ENCODE peak calls at places on chromosomes 7 and 10, in nine cellular contexts. X is hypothalamus; I is anterior cingulate cortex; H is stimulated activated CD4-positive, alpha-beta T cell treated with anti-CD3 and anti-CD28 coated beads, TNF-alpha, amount 100 ng/mL, for 4 hours; N is DMS53; K is amniotic stem cell; C is spleen; A is GM13976; B is activated CD4-positive, alpha-beta T cell treated with anti-CD3 and anti-CD28 coated beads, Interleukin-2, amount 50 U/mL, for 1 hour. E is an unnamed sample.

GRCh38 chr10:48769706-48770105 is 85.0 kb downstream of the WDFY4 start:
- DNase-seq in C (no peak), X (no peak), A (no peak), N (no peak), H (no peak), K (no peak), I (no peak), B (no peak), E (no peak)

GRCh38 chr10:127243490-127244272 is 47.3 kb upstream of the INSYN2A start:
- DNase-seq in B (peak), K (no peak), I (no peak), N (peak), C (no peak), X (no peak), H (no peak), A (no peak), E (peak)

GRCh38 chr10:95377950-95378349 is 87.1 kb upstream of the PDLIM1 start:
- DNase-seq in B (no peak), H (no peak), K (no peak), A (no peak), N (no peak), C (no peak), X (no peak), I (no peak), E (no peak)

GRCh38 chr10:49747303-49747646 is 14.8 kb downstream of the OGDHL start:
- DNase-seq in K (no peak), X (no peak), A (no peak), B (no peak), N (no peak), I (no peak), C (peak), H (no peak), E (no peak)

GRCh38 chr10:129911451-129912160 is 52.5 kb downstream of the EBF3 start:
- DNase-seq in K (no peak), H (no peak), B (no peak), X (no peak), A (no peak), C (peak), I (no peak), N (no peak), E (no peak)

GRCh38 chr7:108611268-108611667 is 41.6 kb downstream of the DNAJB9 start:
- DNase-seq in I (no peak), A (no peak), K (no peak), N (no peak), B (no peak), X (no peak), H (no peak), C (no peak), E (no peak)

GRCh38 chr10:115953203-115953602 is 319.8 kb downstream of the GFRA1 start:
- DNase-seq in C (no peak), I (no peak), H (no peak), A (no peak), B (no peak), N (no peak), K (no peak), X (no peak), E (no peak)

GRCh38 chr7:80916770-80917681 is 1.8 kb downstream of the SEMA3C start:
- DNase-seq in B (no peak), N (peak), H (no peak), C (no peak), A (no peak), K (no peak), X (no peak), I (no peak), E (no peak)

GRCh38 chr10:124742418-124743187 is 1.6 kb downstream of the FAM53B start:
- DNase-seq in A (no peak), I (no peak), X (peak), H (no peak), B (no peak), K (no peak), N (peak), C (peak), E (no peak)

GRCh38 chr7:98210513-98211220 is 572 bp upstream of the BHLHA15 start:
- DNase-seq in H (no peak), X (peak), B (no peak), A (peak), C (peak), K (no peak), N (peak), I (peak), E (peak)

E was measured in NCI-H1105.